ENCODE peak calls at places on chromosomes 4 and X, in six cellular contexts. D, I, Z, X, M and V are unnamed samples.

GRCh38 chr4:6275351-6275750 is 5.7 kb downstream of the WFS1 start:
- DNase-seq in D (no peak), Z (no peak), I (no peak), X (no peak), M (no peak), V (no peak)

GRCh38 chr4:4637710-4638109 is 95.9 kb upstream of the STX18 start:
- DNase-seq in M (no peak), D (no peak), Z (no peak), I (no peak), X (peak), V (no peak)

GRCh38 chrX:11261260-11261659 is 32.0 kb upstream of the AMELX start:
- DNase-seq in I (no peak), M (no peak), D (no peak), Z (no peak), X (no peak), V (no peak)

GRCh38 chr4:31896349-31896748 is 1176.2 kb downstream of the PCDH7 start:
- DNase-seq in M (no peak), X (no peak), D (no peak), Z (no peak), I (no peak), V (no peak)

GRCh38 chr4:76495166-76495565 is 60.1 kb downstream of the SHROOM3 start:
- DNase-seq in I (no peak), Z (no peak), M (no peak), D (no peak), X (no peak), V (no peak)

GRCh38 chr4:12270546-12270945 is 841.9 kb upstream of the HS3ST1 start:
- DNase-seq in Z (no peak), I (no peak), X (no peak), M (no peak), D (no peak), V (no peak)

GRCh38 chr4:100034265-100034664 is 84.2 kb upstream of the H2AZ1 start:
- DNase-seq in D (no peak), X (no peak), I (no peak), Z (no peak), M (no peak), V (no peak)

GRCh38 chr4:3729885-3730226 is 36.3 kb upstream of the ADRA2C start:
- DNase-seq in Z (no peak), D (no peak), X (no peak), I (peak), M (no peak), V (no peak)

GRCh38 chr4:3765271-3766206 is 646 bp upstream of the ADRA2C start:
- DNase-seq in D (no peak), I (peak), Z (peak), M (peak), X (no peak), V (peak)

GRCh38 chrX:78455901-78456300 is 128.5 kb upstream of the CYSLTR1 start:
- DNase-seq in X (no peak), I (no peak), Z (no peak), M (no peak), D (peak), V (no peak)

GRCh38 chrX:2928583-2929434 is at the start of gene ARSD:
- DNase-seq in X (peak), M (peak), Z (peak), D (peak), I (peak), V (no peak)

GRCh38 chrX:78886550-78886949 is 58.6 kb upstream of the P2RY10 start:
- DNase-seq in X (no peak), I (peak), Z (no peak), M (peak), D (peak), V (peak)

GRCh38 chrX:85419293-85419692 is 39.8 kb upstream of the POF1B start:
- DNase-seq in I (no peak), X (no peak), Z (no peak), D (no peak), M (no peak), V (no peak)

GRCh38 chr4:39353478-39354177 is 12.5 kb downstream of the RFC1 start:
- DNase-seq in D (no peak), Z (no peak), M (peak), I (no peak), X (no peak), V (peak)

GRCh38 chr4:64713256-64713840 is 304.1 kb upstream of the TECRL start:
- DNase-seq in Z (peak), X (no peak), D (no peak), I (peak), M (peak), V (no peak)

GRCh38 chr4:10305816-10306215 is 151.4 kb downstream of the ZNF518B start:
- DNase-seq in Z (no peak), I (no peak), M (no peak), X (no peak), D (no peak), V (no peak)
- TF ChIP-seq CTCF in Z (no peak), I (no peak), M (no peak), X (no peak), D (no peak), V (no peak)

DNA sequence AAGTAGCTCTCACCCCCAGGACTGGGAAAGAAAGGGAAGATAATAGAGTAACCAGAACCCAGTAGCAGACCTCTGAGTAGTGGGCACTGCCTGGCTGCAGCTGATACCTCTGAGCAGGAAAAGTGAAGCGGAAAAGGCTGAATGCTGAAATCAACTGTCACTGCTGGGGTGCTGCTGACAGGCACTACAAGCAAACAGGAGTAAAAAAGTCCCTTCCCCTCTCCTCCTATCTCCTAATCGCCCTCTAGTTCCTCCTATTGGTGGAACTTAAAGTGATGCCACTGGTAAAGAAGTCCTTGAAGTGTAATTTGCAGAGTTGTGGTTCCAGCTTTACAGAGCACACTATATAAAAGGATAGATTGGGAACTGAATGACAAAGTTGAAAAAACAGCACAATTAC is 32.8 kb upstream of the GLRB start:
- DNase-seq in M (peak), X (no peak), D (no peak), I (peak), Z (peak), V (no peak)
- TF ChIP-seq REST in M (no peak), X (no peak), D (no peak), I (no peak), Z (no peak), V (no peak)

GRCh38 chr4:41256740-41257256 is at the start of gene UCHL1:
- DNase-seq in D (no peak), M (peak), I (peak), X (no peak), Z (no peak), V (no peak)
- TF ChIP-seq POLR2AphosphoS5 in D (no peak), M (peak), I (peak), X (no peak), Z (no peak), V (no peak)

GRCh38 chr4:47668256-47668655 is 169.6 kb downstream of the CORIN start:
- DNase-seq in Z (no peak), D (no peak), X (no peak), I (no peak), M (no peak), V (no peak)

GRCh38 chr4:47669946-47670345 is 167.9 kb downstream of the CORIN start:
- DNase-seq in I (no peak), D (no peak), X (no peak), M (no peak), Z (no peak), V (no peak)

GRCh38 chr4:47667552-47667951 is 170.3 kb downstream of the CORIN start:
- DNase-seq in M (no peak), I (no peak), Z (no peak), X (no peak), D (no peak), V (no peak)

GRCh38 chr4:47664051-47664826 is 173.6 kb downstream of the CORIN start:
- DNase-seq in D (no peak), Z (no peak), X (no peak), M (no peak), I (no peak), V (no peak)

DNA sequence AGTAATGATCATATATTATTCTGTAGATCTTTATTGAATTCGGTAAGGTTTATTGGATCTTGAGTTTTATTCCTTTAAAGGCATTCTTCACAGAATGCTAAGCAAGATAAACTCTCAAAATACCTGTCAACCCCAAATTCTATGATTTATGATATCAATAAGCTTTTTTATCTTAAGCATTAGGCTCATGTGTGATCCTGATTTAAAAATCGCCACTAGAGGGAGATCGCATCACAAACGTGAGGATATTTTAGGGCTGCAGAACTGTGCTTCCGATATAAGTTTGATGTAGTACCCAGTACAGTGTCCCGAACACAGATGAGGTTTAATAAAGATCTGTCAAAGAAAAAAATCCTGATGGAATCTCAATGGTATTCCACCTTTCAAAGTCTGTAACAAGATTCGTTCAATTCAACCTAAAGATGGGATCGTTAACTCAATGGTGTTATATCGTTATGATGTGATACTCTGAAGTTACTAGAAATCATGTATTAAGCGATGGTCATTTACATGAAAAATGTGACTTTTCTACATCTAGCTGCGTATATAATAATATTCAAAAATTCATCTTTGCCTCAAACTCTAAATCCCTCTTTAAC is 169.0 kb downstream of the CORIN start:
- DNase-seq in I (peak), M (peak), D (peak), X (peak), Z (peak), V (peak)
- TF ChIP-seq CTCF in I (peak), M (peak), D (peak), X (peak), Z (peak), V (peak)

GRCh38 chrX:40578039-40578438 is 2.7 kb upstream of the ATP6AP2 start:
- DNase-seq in D (no peak), X (no peak), M (no peak), I (no peak), Z (peak), V (peak)
- TF ChIP-seq REST in D (no peak), X (no peak), M (no peak), I (no peak), Z (no peak), V (no peak)